ENCODE peak calls at places on chromosome 21, in ten cellular contexts. One of them, this sample, is unnamed.

GRCh38 chr21:17802568-17802967 is 16.6 kb downstream of the C21orf91 start:
- DNase-seq in left ventricle myocardium inferior: no peak
- DNase-seq in esophagus squamous epithelium: no peak
- DNase-seq in activated T-helper 2 cell treated with anti-CD3 and anti-CD28 coated beads, Interferon-gamma antibody, Interleukin-2, Interleukin-4, amounts not matched to agents 10 μg/mL and 5 μg/mL and 100 μg/mL, durations not matched to agents 14 hours and 24 hours and 36 hours: no peak
- DNase-seq in NCI-H524 treated with DMSO at 0.1 percent for 48 hours: no peak
- DNase-seq in mesenchymal stem cell: peak; percentile 64
- DNase-seq in NCI-H1436 treated with DMSO at 0.1 percent for 48 hours: no peak
- DNase-seq in fibroblast of lung: peak; percentile 31
- DNase-seq in colonic mucosa: no peak
- DNase-seq in stimulated activated CD8-positive, alpha-beta memory T cell treated with anti-CD3 and anti-CD28 coated beads, Interleukin-2, amount 100 ng/mL, for 1 hour: no peak
- DNase-seq in this sample: peak; percentile 54

GRCh38 chr21:35324372-35325220 is 275.5 kb upstream of the RUNX1 start:
- DNase-seq in activated T-helper 2 cell treated with anti-CD3 and anti-CD28 coated beads, Interferon-gamma antibody, Interleukin-2, Interleukin-4, amounts not matched to agents 10 μg/mL and 5 μg/mL and 100 μg/mL, durations not matched to agents 14 hours and 24 hours and 36 hours: no peak
- DNase-seq in fibroblast of lung: peak; percentile 82
- DNase-seq in mesenchymal stem cell: peak; percentile 88
- DNase-seq in NCI-H1436 treated with DMSO at 0.1 percent for 48 hours: no peak
- DNase-seq in left ventricle myocardium inferior: no peak
- DNase-seq in colonic mucosa: no peak
- DNase-seq in stimulated activated CD8-positive, alpha-beta memory T cell treated with anti-CD3 and anti-CD28 coated beads, Interleukin-2, amount 100 ng/mL, for 1 hour: no peak
- DNase-seq in esophagus squamous epithelium: no peak
- DNase-seq in NCI-H524 treated with DMSO at 0.1 percent for 48 hours: no peak
- DNase-seq in this sample: peak; percentile 65

GRCh38 chr21:38769253-38769780 is 36.4 kb upstream of the ETS2 start:
- DNase-seq in activated T-helper 2 cell treated with anti-CD3 and anti-CD28 coated beads, Interferon-gamma antibody, Interleukin-2, Interleukin-4, amounts not matched to agents 10 μg/mL and 5 μg/mL and 100 μg/mL, durations not matched to agents 14 hours and 24 hours and 36 hours: no peak
- DNase-seq in NCI-H524 treated with DMSO at 0.1 percent for 48 hours: no peak
- DNase-seq in mesenchymal stem cell: peak; percentile 98
- DNase-seq in fibroblast of lung: peak; percentile 84
- DNase-seq in stimulated activated CD8-positive, alpha-beta memory T cell treated with anti-CD3 and anti-CD28 coated beads, Interleukin-2, amount 100 ng/mL, for 1 hour: no peak
- DNase-seq in esophagus squamous epithelium: no peak
- DNase-seq in colonic mucosa: no peak
- DNase-seq in NCI-H1436 treated with DMSO at 0.1 percent for 48 hours: no peak
- DNase-seq in left ventricle myocardium inferior: no peak
- DNase-seq in this sample: peak; percentile 40

GRCh38 chr21:25509862-25510261 is 97.4 kb downstream of the MRPL39 start:
- DNase-seq in left ventricle myocardium inferior: no peak
- DNase-seq in colonic mucosa: no peak
- DNase-seq in mesenchymal stem cell: no peak
- DNase-seq in NCI-H1436 treated with DMSO at 0.1 percent for 48 hours: no peak
- DNase-seq in NCI-H524 treated with DMSO at 0.1 percent for 48 hours: no peak
- DNase-seq in fibroblast of lung: no peak
- DNase-seq in esophagus squamous epithelium: no peak
- DNase-seq in stimulated activated CD8-positive, alpha-beta memory T cell treated with anti-CD3 and anti-CD28 coated beads, Interleukin-2, amount 100 ng/mL, for 1 hour: no peak
- DNase-seq in activated T-helper 2 cell treated with anti-CD3 and anti-CD28 coated beads, Interferon-gamma antibody, Interleukin-2, Interleukin-4, amounts not matched to agents 10 μg/mL and 5 μg/mL and 100 μg/mL, durations not matched to agents 14 hours and 24 hours and 36 hours: no peak
- DNase-seq in this sample: no peak

GRCh38 chr21:44423312-44423821 is 31.9 kb upstream of the LRRC3 start:
- DNase-seq in colonic mucosa: no peak
- DNase-seq in esophagus squamous epithelium: no peak
- DNase-seq in left ventricle myocardium inferior: peak; percentile 2
- DNase-seq in stimulated activated CD8-positive, alpha-beta memory T cell treated with anti-CD3 and anti-CD28 coated beads, Interleukin-2, amount 100 ng/mL, for 1 hour: no peak
- DNase-seq in NCI-H1436 treated with DMSO at 0.1 percent for 48 hours: no peak
- DNase-seq in activated T-helper 2 cell treated with anti-CD3 and anti-CD28 coated beads, Interferon-gamma antibody, Interleukin-2, Interleukin-4, amounts not matched to agents 10 μg/mL and 5 μg/mL and 100 μg/mL, durations not matched to agents 14 hours and 24 hours and 36 hours: no peak
- DNase-seq in NCI-H524 treated with DMSO at 0.1 percent for 48 hours: no peak
- DNase-seq in fibroblast of lung: no peak
- DNase-seq in mesenchymal stem cell: no peak
- DNase-seq in this sample: no peak

GRCh38 chr21:27703806-27704205 is 736.9 kb upstream of the ADAMTS5 start:
- DNase-seq in esophagus squamous epithelium: no peak
- DNase-seq in NCI-H1436 treated with DMSO at 0.1 percent for 48 hours: no peak
- DNase-seq in mesenchymal stem cell: no peak
- DNase-seq in colonic mucosa: no peak
- DNase-seq in activated T-helper 2 cell treated with anti-CD3 and anti-CD28 coated beads, Interferon-gamma antibody, Interleukin-2, Interleukin-4, amounts not matched to agents 10 μg/mL and 5 μg/mL and 100 μg/mL, durations not matched to agents 14 hours and 24 hours and 36 hours: no peak
- DNase-seq in left ventricle myocardium inferior: no peak
- DNase-seq in NCI-H524 treated with DMSO at 0.1 percent for 48 hours: no peak
- DNase-seq in fibroblast of lung: no peak
- DNase-seq in stimulated activated CD8-positive, alpha-beta memory T cell treated with anti-CD3 and anti-CD28 coated beads, Interleukin-2, amount 100 ng/mL, for 1 hour: no peak
- DNase-seq in this sample: peak; percentile 60

GRCh38 chr21:43819511-43820405 is 30.4 kb downstream of the RRP1 start:
- DNase-seq in NCI-H524 treated with DMSO at 0.1 percent for 48 hours: no peak
- DNase-seq in activated T-helper 2 cell treated with anti-CD3 and anti-CD28 coated beads, Interferon-gamma antibody, Interleukin-2, Interleukin-4, amounts not matched to agents 10 μg/mL and 5 μg/mL and 100 μg/mL, durations not matched to agents 14 hours and 24 hours and 36 hours: no peak
- DNase-seq in esophagus squamous epithelium: no peak
- DNase-seq in mesenchymal stem cell: no peak
- DNase-seq in stimulated activated CD8-positive, alpha-beta memory T cell treated with anti-CD3 and anti-CD28 coated beads, Interleukin-2, amount 100 ng/mL, for 1 hour: no peak
- DNase-seq in NCI-H1436 treated with DMSO at 0.1 percent for 48 hours: no peak
- DNase-seq in fibroblast of lung: no peak
- DNase-seq in colonic mucosa: no peak
- DNase-seq in left ventricle myocardium inferior: no peak
- DNase-seq in this sample: no peak

GRCh38 chr21:19781881-19782652 is 1216.1 kb upstream of the NCAM2 start:
- DNase-seq in NCI-H1436 treated with DMSO at 0.1 percent for 48 hours: no peak
- DNase-seq in activated T-helper 2 cell treated with anti-CD3 and anti-CD28 coated beads, Interferon-gamma antibody, Interleukin-2, Interleukin-4, amounts not matched to agents 10 μg/mL and 5 μg/mL and 100 μg/mL, durations not matched to agents 14 hours and 24 hours and 36 hours: no peak
- DNase-seq in colonic mucosa: no peak
- DNase-seq in stimulated activated CD8-positive, alpha-beta memory T cell treated with anti-CD3 and anti-CD28 coated beads, Interleukin-2, amount 100 ng/mL, for 1 hour: no peak
- DNase-seq in esophagus squamous epithelium: no peak
- DNase-seq in left ventricle myocardium inferior: no peak
- DNase-seq in NCI-H524 treated with DMSO at 0.1 percent for 48 hours: peak; percentile 56
- DNase-seq in fibroblast of lung: no peak
- DNase-seq in mesenchymal stem cell: peak; percentile 41
- DNase-seq in this sample: peak; percentile 3

GRCh38 chr21:44752701-44753235 is 41.4 kb upstream of the TSPEAR start:
- DNase-seq in esophagus squamous epithelium: no peak
- DNase-seq in left ventricle myocardium inferior: no peak
- DNase-seq in NCI-H1436 treated with DMSO at 0.1 percent for 48 hours: no peak
- DNase-seq in mesenchymal stem cell: no peak
- DNase-seq in fibroblast of lung: no peak
- DNase-seq in stimulated activated CD8-positive, alpha-beta memory T cell treated with anti-CD3 and anti-CD28 coated beads, Interleukin-2, amount 100 ng/mL, for 1 hour: no peak
- DNase-seq in activated T-helper 2 cell treated with anti-CD3 and anti-CD28 coated beads, Interferon-gamma antibody, Interleukin-2, Interleukin-4, amounts not matched to agents 10 μg/mL and 5 μg/mL and 100 μg/mL, durations not matched to agents 14 hours and 24 hours and 36 hours: no peak
- DNase-seq in NCI-H524 treated with DMSO at 0.1 percent for 48 hours: no peak
- DNase-seq in colonic mucosa: no peak
- DNase-seq in this sample: no peak

This sample was measured in fibroblast of mammary gland.